ENCODE peak calls at places on chromosomes 12 and 14, in six cellular contexts. S, F, D, E, K and Q are unnamed samples.

GRCh38 chr14:50381823-50382287 is 14.8 kb downstream of the CDKL1 start:
- DNase-seq in S (no peak), F (no peak), D (no peak), E (no peak), K (no peak), Q (no peak)

GRCh38 chr12:96371138-96371786 is 29.0 kb downstream of the CDK17 start:
- DNase-seq in S (no peak), F (no peak), D (no peak), E (no peak), K (no peak), Q (no peak)

GRCh38 chr12:116561181-116561821 is 2.1 kb downstream of the MAP1LC3B2 start:
- DNase-seq in S (no peak), F (no peak), D (no peak), E (no peak), K (no peak), Q (no peak)

GRCh38 chr12:58189030-58189429 is 247.7 kb downstream of the ATP23 start:
- DNase-seq in S (no peak), F (no peak), D (no peak), E (no peak), K (no peak), Q (no peak)

GRCh38 chr12:65335021-65335714 is 56.7 kb downstream of the MSRB3 start:
- DNase-seq in S (no peak), F (peak; percentile 62), D (peak; percentile 77), E (no peak), K (no peak), Q (no peak)

GRCh38 chr12:14564336-14564959 is 3.2 kb downstream of the PLBD1 start:
- DNase-seq in S (no peak), F (no peak), D (no peak), E (no peak), K (no peak), Q (no peak)

GRCh38 chr12:24922109-24922508 is 26.8 kb downstream of the BCAT1 start:
- DNase-seq in S (no peak), F (no peak), D (peak; percentile 53), E (no peak), K (no peak), Q (no peak)

GRCh38 chr14:80213602-80214001 is 2.3 kb upstream of the DIO2 start:
- DNase-seq in S (no peak), F (peak; percentile 31), D (peak; percentile 83), E (no peak), K (no peak), Q (no peak)

GRCh38 chr14:97039717-97040363 is 242.7 kb downstream of the VRK1 start:
- DNase-seq in S (no peak), F (no peak), D (no peak), E (no peak), K (no peak), Q (no peak)

GRCh38 chr14:53247596-53248370 is 94.7 kb upstream of the DDHD1 start:
- DNase-seq in S (no peak), F (no peak), D (no peak), E (no peak), K (no peak), Q (no peak)

GRCh38 chr14:87992349-87992719 is 648 bp downstream of the GALC start:
- DNase-seq in S (no peak), F (peak; percentile 40), D (no peak), E (no peak), K (peak; percentile 19), Q (peak; percentile 31)

GRCh38 chr12:460301-461230 is 827 bp downstream of the B4GALNT3 start:
- DNase-seq in S (peak; percentile 85), F (peak; percentile 25), D (no peak), E (peak; percentile 26), K (no peak), Q (no peak)

GRCh38 chr12:90833228-90833627 is 121.7 kb downstream of the CCER1 start:
- DNase-seq in S (no peak), F (no peak), D (no peak), E (no peak), K (no peak), Q (no peak)

GRCh38 chr12:89370850-89371249 is 18.5 kb upstream of the DUSP6 start:
- DNase-seq in S (no peak), F (no peak), D (peak; percentile 91), E (no peak), K (no peak), Q (peak; percentile 6)

GRCh38 chr12:80553316-80553715 is 109.3 kb downstream of the PTPRQ start:
- DNase-seq in S (no peak), F (peak; percentile 52), D (peak; percentile 64), E (no peak), K (no peak), Q (no peak)

GRCh38 chr12:52005218-52005902 is 1.4 kb upstream of the TAMALIN start:
- DNase-seq in S (no peak), F (no peak), D (no peak), E (no peak), K (no peak), Q (no peak)

GRCh38 chr12:26746315-26746714 is 86.7 kb downstream of the ITPR2 start:
- DNase-seq in S (no peak), F (peak; percentile 68), D (peak; percentile 54), E (no peak), K (no peak), Q (no peak)

GRCh38 chr14:26601856-26602255 is 4.0 kb upstream of the NOVA1 start:
- DNase-seq in S (no peak), F (no peak), D (no peak), E (no peak), K (no peak), Q (no peak)

GRCh38 chr14:96362071-96362964 is 823 bp downstream of the ATG2B start:
- DNase-seq in S (peak; percentile 77), F (peak; percentile 18), D (peak; percentile 69), E (peak; percentile 38), K (no peak), Q (no peak)

GRCh38 chr12:79098530-79098929 is 234.0 kb downstream of the SYT1 start:
- DNase-seq in S (no peak), F (no peak), D (no peak), E (no peak), K (no peak), Q (no peak)

GRCh38 chr14:50762001-50762930 is 68.7 kb downstream of the NIN start:
- DNase-seq in S (no peak), F (peak; percentile 69), D (peak; percentile 50), E (no peak), K (no peak), Q (peak; percentile 34)

GRCh38 chr12:88553941-88554658 is 26.2 kb downstream of the KITLG start:
- DNase-seq in S (no peak), F (no peak), D (peak; percentile 94), E (no peak), K (no peak), Q (no peak)

GRCh38 chr12:100672075-100672592 is 98.7 kb downstream of the GAS2L3 start:
- DNase-seq in S (no peak), F (no peak), D (peak; percentile 23), E (no peak), K (no peak), Q (no peak)

GRCh38 chr12:127729381-127729780 is 537.6 kb upstream of the TMEM132C start:
- DNase-seq in S (no peak), F (no peak), D (peak; percentile 3), E (no peak), K (no peak), Q (no peak)

GRCh38 chr12:15664491-15664890 is 124.7 kb downstream of the EPS8 start:
- DNase-seq in S (no peak), F (no peak), D (peak; percentile 67), E (no peak), K (no peak), Q (no peak)

GRCh38 chr12:112837629-112838191 is 46.2 kb downstream of the RPH3A start:
- DNase-seq in S (no peak), F (no peak), D (peak; percentile 38), E (no peak), K (no peak), Q (no peak)

GRCh38 chr14:63249112-63249511 is 44.9 kb downstream of the RHOJ start:
- DNase-seq in S (no peak), F (no peak), D (no peak), E (no peak), K (no peak), Q (no peak)

GRCh38 chr14:102297436-102298170 is 7.4 kb downstream of the MOK start:
- DNase-seq in S (peak; percentile 57), F (no peak), D (no peak), E (no peak), K (no peak), Q (no peak)